ENCODE peak calls at places on chromosomes 5 and 9, in four cellular contexts. R is IMR-90, H is A549, E is K562. X is an unnamed sample.

GRCh38 chr5:56951131-56951945 is 585 bp downstream of the MIER3 start:
- DNase-seq in R (no peak), H (peak), E (no peak), X (no peak)

GRCh38 chr9:35611230-35611797 is 6.3 kb downstream of the TESK1 start:
- DNase-seq in R (peak), E (peak), H (peak), X (no peak)

GRCh38 chr5:89556215-89557009 is 673.4 kb upstream of the MEF2C start:
- DNase-seq in R (peak), H (peak), E (no peak), X (no peak)

GRCh38 chr5:67660149-67660548 is 463.6 kb upstream of the CD180 start:
- DNase-seq in H (no peak), R (no peak), E (no peak), X (no peak)

GRCh38 chr9:98087420-98088354 is 31.2 kb downstream of the NANS start:
- DNase-seq in H (no peak), R (peak), E (no peak), X (no peak)

GRCh38 chr5:139684881-139685749 is 37.0 kb downstream of the CXXC5 start:
- DNase-seq in R (no peak), E (no peak), H (no peak), X (no peak)

GRCh38 chr9:127904888-127905728 is 5.7 kb upstream of the ST6GALNAC6 start:
- DNase-seq in H (no peak), R (no peak), E (no peak), X (no peak)

GRCh38 chr9:106953166-106953565 is 90.2 kb downstream of the ZNF462 start:
- DNase-seq in E (no peak), H (peak), R (peak), X (no peak)

GRCh38 chr5:37837101-37838032 is 2.5 kb downstream of the GDNF start:
- DNase-seq in H (peak), E (peak), R (peak), X (no peak)

GRCh38 chr5:138466058-138466899 is 1.0 kb downstream of the EGR1 start:
- DNase-seq in H (peak), E (peak), R (peak), X (no peak)
- TF ChIP-seq ELK1 in H (no peak), E (no peak), R (no peak), X (no peak)

GRCh38 chr9:136616948-136617695 is 45.6 kb upstream of the EGFL7 start:
- DNase-seq in R (no peak), E (no peak), H (no peak), X (no peak)
- TF ChIP-seq ELK1 in R (no peak), E (no peak), H (no peak), X (no peak)

DNA sequence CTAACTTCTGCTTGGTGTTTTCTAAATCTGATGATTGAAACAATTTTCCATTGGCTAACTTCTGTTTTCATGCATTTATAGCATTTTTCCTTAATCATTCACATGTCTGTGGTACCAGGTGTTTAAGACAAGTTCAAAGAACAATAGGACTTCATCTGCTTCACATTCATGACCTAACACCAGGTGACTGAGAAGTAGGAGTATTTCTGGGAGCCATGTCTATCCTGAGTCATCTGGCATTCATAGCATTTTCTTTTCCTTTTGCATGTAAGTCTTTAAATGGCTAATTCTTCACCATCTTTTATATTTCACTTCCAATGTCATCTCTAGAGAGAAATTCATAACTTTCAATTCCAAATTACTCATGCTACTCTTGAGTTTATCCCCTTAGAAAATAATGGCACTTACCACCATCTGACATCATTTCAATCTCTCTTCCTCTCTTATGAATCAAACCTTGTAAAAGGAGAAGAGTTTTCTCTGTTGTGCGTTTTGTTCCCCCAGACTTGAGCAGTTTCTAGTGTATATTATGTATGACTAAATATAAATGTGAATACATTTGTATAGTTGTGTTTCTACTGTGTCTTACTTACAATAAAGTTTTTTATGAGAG is 1196.1 kb upstream of the CDH9 start:
- DNase-seq in R (no peak), E (no peak), H (no peak), X (no peak)
- TF ChIP-seq ELK1 in R (no peak), E (no peak), H (no peak), X (no peak)

GRCh38 chr9:79686381-79687130 is 114.8 kb downstream of the TLE4 start:
- DNase-seq in H (peak), R (peak), E (no peak), X (no peak)
- TF ChIP-seq ELK1 in H (no peak), R (no peak), E (no peak), X (no peak)

GRCh38 chr5:79806741-79807140 is 117.1 kb downstream of the CMYA5 start:
- DNase-seq in E (no peak), R (no peak), H (no peak), X (no peak)
- TF ChIP-seq ELK1 in E (no peak), R (no peak), H (no peak), X (no peak)

GRCh38 chr5:149957855-149958254 is 2.7 kb upstream of the SLC26A2 start:
- DNase-seq in H (peak), R (no peak), E (no peak), X (no peak)
- TF ChIP-seq ELK1 in H (no peak), R (no peak), E (no peak), X (no peak)

X was measured in GM12878.